ENCODE peak calls at places on chromosomes 1 and 21, in ten cellular contexts. T, W, B, L, D, Z, Y, J, U and X are unnamed samples.

GRCh38 chr1:7669559-7670208 is 101.4 kb upstream of the VAMP3 start:
- DNase-seq in D (peak; percentile 25), U (peak; percentile 30), Z (peak; percentile 18), J (no peak), Y (no peak), L (peak; percentile 82), T (peak; percentile 25), W (peak; percentile 17), B (peak; percentile 80), X (peak; percentile 57)

GRCh38 chr21:25863747-25864146 is 129.0 kb downstream of the GABPA start:
- DNase-seq in U (no peak), D (no peak), Y (no peak), T (no peak), L (no peak), B (no peak), Z (no peak), J (no peak), W (no peak), X (no peak)

GRCh38 chr1:185499986-185500626 is 183.1 kb upstream of the IVNS1ABP start:
- DNase-seq in Y (peak; percentile 65), D (peak; percentile 93), B (no peak), J (no peak), U (no peak), L (no peak), W (peak; percentile 89), Z (no peak), T (peak; percentile 89), X (peak; percentile 86)

GRCh38 chr1:181077576-181078242 is 10.8 kb upstream of the IER5 start:
- DNase-seq in D (peak; percentile 23), L (no peak), W (peak; percentile 52), Y (no peak), J (no peak), Z (no peak), T (peak; percentile 31), U (no peak), B (no peak), X (peak; percentile 75)

GRCh38 chr1:33177996-33178540 is 3.8 kb downstream of the TRIM62 start:
- DNase-seq in L (no peak), B (no peak), D (no peak), Z (no peak), Y (no peak), T (no peak), J (no peak), U (no peak), W (no peak), X (no peak)

GRCh38 chr21:28605138-28605537 is 387.5 kb downstream of the LTN1 start:
- DNase-seq in Y (no peak), L (no peak), W (no peak), B (peak; percentile 3), Z (no peak), T (no peak), D (no peak), J (no peak), U (no peak), X (no peak)

GRCh38 chr1:218304281-218305039 is 19.4 kb downstream of the RRP15 start:
- DNase-seq in L (no peak), J (no peak), U (no peak), T (peak; percentile 29), W (no peak), Y (no peak), Z (peak; percentile 71), B (no peak), D (peak; percentile 23), X (peak; percentile 67)

GRCh38 chr1:2103266-2103900 is 53.2 kb downstream of the PRKCZ start:
- DNase-seq in L (no peak), Y (no peak), B (no peak), W (no peak), Z (no peak), D (no peak), U (no peak), T (no peak), J (peak; percentile 59), X (no peak)

GRCh38 chr1:8241417-8242014 is 76.4 kb upstream of the SLC45A1 start:
- DNase-seq in W (no peak), D (no peak), L (no peak), B (no peak), T (no peak), J (no peak), Y (no peak), U (no peak), Z (no peak), X (no peak)

GRCh38 chr1:41626616-41627375 is 142.3 kb upstream of the EDN2 start:
- DNase-seq in Z (no peak), B (no peak), L (no peak), J (peak; percentile 45), Y (no peak), U (no peak), T (peak; percentile 25), D (peak; percentile 38), W (peak; percentile 89), X (peak; percentile 81)

GRCh38 chr1:7387053-7387861 is 383.8 kb upstream of the VAMP3 start:
- DNase-seq in U (peak; percentile 46), D (no peak), Y (no peak), W (peak; percentile 32), Z (no peak), T (peak; percentile 44), L (no peak), B (no peak), J (peak; percentile 41), X (no peak)

GRCh38 chr1:242535986-242536385 is 11.5 kb upstream of the PLD5 start:
- DNase-seq in D (no peak), Z (no peak), Y (no peak), U (no peak), T (no peak), B (no peak), J (no peak), W (no peak), L (no peak), X (no peak)

GRCh38 chr21:31873696-31874599 is 1.1 kb downstream of the HUNK start:
- DNase-seq in D (no peak), T (no peak), Z (peak; percentile 62), B (peak; percentile 46), U (no peak), L (peak; percentile 10), W (no peak), J (peak; percentile 85), Y (peak; percentile 21), X (peak; percentile 56)

GRCh38 chr1:117136749-117137148 is 15.2 kb upstream of the TRIM45 start:
- DNase-seq in Y (no peak), J (no peak), U (no peak), Z (no peak), L (peak; percentile 39), D (no peak), T (no peak), W (no peak), B (no peak), X (no peak)

GRCh38 chr1:34164510-34165381 is at the start of gene CSMD2:
- DNase-seq in Z (peak; percentile 31), U (peak; percentile 42), D (peak; percentile 43), Y (no peak), W (peak; percentile 4), B (no peak), T (peak; percentile 68), L (no peak), J (peak; percentile 90), X (peak; percentile 53)

GRCh38 chr1:30195424-30196134 is 527.8 kb downstream of the MATN1 start:
- DNase-seq in B (no peak), J (peak; percentile 43), Z (no peak), T (no peak), D (no peak), W (no peak), Y (no peak), U (peak; percentile 40), L (no peak), X (no peak)

GRCh38 chr1:234674218-234674815 is 64.3 kb upstream of the IRF2BP2 start:
- DNase-seq in W (no peak), J (no peak), L (no peak), Z (no peak), D (no peak), Y (no peak), B (no peak), U (no peak), T (no peak), X (no peak)

GRCh38 chr21:42732033-42732410 is 78.6 kb downstream of the PDE9A start:
- DNase-seq in T (no peak), U (no peak), Y (no peak), J (no peak), B (no peak), Z (no peak), L (no peak), D (no peak), W (no peak), X (no peak)